ENCODE peak calls at places on chromosome 4, in eight cellular contexts. Q is RPMI7951, I is SK-N-MC, Z is transverse colon, O is GM19239, S is WTC11, C is endothelial cell, X is MV-4-11. R is an unnamed sample.

GRCh38 chr4:98482847-98483806 is 175.3 kb downstream of the TSPAN5 start:
- DNase-seq in Q (peak), I (no peak), Z (no peak), O (no peak), S (no peak), C (no peak), X (no peak), R (no peak)

GRCh38 chr4:78512357-78512920 is 39.1 kb upstream of the ANXA3 start:
- DNase-seq in Q (no peak), I (no peak), Z (peak), O (no peak), S (no peak), C (no peak), X (no peak), R (peak)

GRCh38 chr4:56603297-56603696 is 77.8 kb downstream of the HOPX start:
- DNase-seq in Q (no peak), I (no peak), Z (no peak), O (no peak), S (no peak), C (no peak), X (no peak), R (no peak)

GRCh38 chr4:88191404-88191803 is 33.0 kb upstream of the ABCG2 start:
- DNase-seq in Q (no peak), I (no peak), Z (no peak), O (no peak), S (no peak), C (no peak), X (no peak), R (no peak)

GRCh38 chr4:37188100-37188499 is 56.4 kb upstream of the NWD2 start:
- DNase-seq in Q (no peak), I (no peak), Z (no peak), O (no peak), S (peak), C (no peak), X (no peak), R (no peak)

GRCh38 chr4:42656736-42656985 is 244 bp downstream of the ATP8A1 start:
- DNase-seq in Q (no peak), I (no peak), Z (no peak), O (no peak), S (no peak), C (no peak), X (no peak), R (no peak)

GRCh38 chr4:99947190-99947578 is 766 bp upstream of the DNAJB14 start:
- DNase-seq in Q (no peak), I (no peak), Z (no peak), O (no peak), S (no peak), C (no peak), X (no peak), R (no peak)

GRCh38 chr4:860561-860960 is 34.6 kb upstream of the CPLX1 start:
- DNase-seq in Q (no peak), I (no peak), Z (no peak), O (no peak), S (no peak), C (no peak), X (no peak), R (no peak)

GRCh38 chr4:1463088-1463926 is 57.1 kb upstream of the NKX1-1 start:
- DNase-seq in Q (peak), I (no peak), Z (no peak), O (no peak), S (no peak), C (no peak), X (no peak), R (no peak)